ENCODE peak calls at places on chromosome X, in eight cellular contexts. E is A549, F is dorsolateral prefrontal cortex, Y is mucosa of descending colon, D is neural crest cell, I is left ventricle myocardium inferior, O is activated T-cell treated with anti-CD3 and anti-CD28 coated beads for 48 hours, K is GM12865. T is an unnamed sample.

GRCh38 chrX:132984058-132984650 is 25.7 kb upstream of the HS6ST2 start:
- DNase-seq in E (no peak), D (no peak), F (no peak), Y (no peak), I (no peak), O (no peak), K (no peak), T (no peak)

GRCh38 chrX:54794004-54794403 is 4.1 kb downstream of the ITIH6 start:
- DNase-seq in E (no peak), O (no peak), F (no peak), Y (no peak), D (no peak), I (no peak), K (no peak), T (no peak)

GRCh38 chrX:1612641-1613286 is 2.1 kb upstream of the ASMT start:
- DNase-seq in F (no peak), I (no peak), K (no peak), O (no peak), Y (no peak), E (no peak), D (no peak), T (no peak)

GRCh38 chrX:117973175-117974075 is 143.2 kb downstream of the KLHL13 start:
- DNase-seq in I (no peak), K (no peak), D (no peak), O (no peak), F (no peak), Y (no peak), E (no peak), T (no peak)

GRCh38 chrX:18348047-18348446 is 6.4 kb downstream of the SCML2 start:
- DNase-seq in K (no peak), D (no peak), Y (no peak), E (no peak), I (no peak), F (no peak), O (no peak), T (no peak)

GRCh38 chrX:34656842-34657780 is at the start of gene TMEM47:
- DNase-seq in K (no peak), F (peak), O (no peak), E (peak), I (peak), Y (peak), D (peak), T (peak)

GRCh38 chrX:149013081-149013480 is 492.0 kb downstream of the IDS start:
- DNase-seq in K (no peak), I (no peak), Y (no peak), F (no peak), O (no peak), D (no peak), E (no peak), T (no peak)

GRCh38 chrX:137025930-137026329 is 7.9 kb downstream of the GPR101 start:
- DNase-seq in Y (no peak), I (no peak), O (no peak), E (no peak), F (no peak), K (no peak), D (no peak), T (no peak)

GRCh38 chrX:15242899-15243555 is 26.9 kb downstream of the ASB9 start:
- DNase-seq in D (peak), E (peak), F (no peak), K (peak), Y (no peak), I (no peak), O (peak), T (no peak)

GRCh38 chrX:124216396-124217124 is 115.9 kb upstream of the TEX13D start:
- DNase-seq in K (no peak), D (peak), I (no peak), O (no peak), F (no peak), E (no peak), Y (no peak), T (no peak)

GRCh38 chrX:114166601-114167000 is 417.3 kb upstream of the HTR2C start:
- DNase-seq in D (no peak), Y (no peak), O (no peak), I (no peak), K (no peak), E (no peak), F (no peak), T (no peak)

GRCh38 chrX:63434206-63434605 is 83.1 kb upstream of the SPIN4 start:
- DNase-seq in Y (no peak), O (no peak), D (no peak), I (no peak), E (no peak), F (no peak), K (no peak), T (no peak)

GRCh38 chrX:147174596-147174995 is 360.1 kb upstream of the CXorf51A start:
- DNase-seq in Y (no peak), O (no peak), F (no peak), K (no peak), E (no peak), I (no peak), D (no peak), T (no peak)

GRCh38 chrX:24506082-24506481 is 41.0 kb downstream of the PDK3 start:
- DNase-seq in K (peak), I (no peak), F (no peak), Y (no peak), D (no peak), E (peak), O (peak), T (no peak)

GRCh38 chrX:18983711-18984380 is at the start of gene PHKA2:
- DNase-seq in K (no peak), E (no peak), Y (peak), D (peak), F (peak), O (peak), I (peak), T (no peak)

GRCh38 chrX:53398216-53398615 is 24.2 kb downstream of the SMC1A start:
- DNase-seq in O (no peak), D (no peak), Y (no peak), I (no peak), K (no peak), E (no peak), F (no peak), T (no peak)

GRCh38 chrX:53246231-53246630 is 21.2 kb upstream of the KDM5C start:
- DNase-seq in K (no peak), E (no peak), Y (no peak), D (no peak), I (no peak), O (no peak), F (no peak), T (no peak)

GRCh38 chrX:152074163-152074562 is 64.2 kb downstream of the MAGEA10 start:
- DNase-seq in K (no peak), O (no peak), F (no peak), I (no peak), D (no peak), E (no peak), Y (no peak), T (no peak)

T was measured in pancreas.